ENCODE peak calls at places on chromosomes 6 and 20, in eight cellular contexts. Q, I, X, Z, A, K, O and V are unnamed samples.

GRCh38 chr20:64101731-64102621 is 5.4 kb downstream of the NPBWR2 start:
- DNase-seq in Q (peak), I (peak), X (no peak), Z (peak), A (peak), K (peak), O (no peak), V (no peak)

GRCh38 chr20:58832442-58832841 is 18.3 kb downstream of the GNAS-AS1 start:
- DNase-seq in Q (no peak), I (no peak), X (no peak), Z (no peak), A (no peak), K (no peak), O (no peak), V (no peak)

GRCh38 chr6:46395530-46395929 is 95.7 kb downstream of the RCAN2 start:
- DNase-seq in Q (no peak), I (no peak), X (no peak), Z (no peak), A (no peak), K (no peak), O (no peak), V (no peak)

GRCh38 chr6:101830501-101831031 is 437.1 kb downstream of the GRIK2 start:
- DNase-seq in Q (no peak), I (no peak), X (no peak), Z (no peak), A (no peak), K (no peak), O (no peak), V (no peak)

GRCh38 chr6:45535933-45536332 is 158.2 kb upstream of the SUPT3H start:
- DNase-seq in Q (no peak), I (no peak), X (no peak), Z (no peak), A (no peak), K (peak), O (no peak), V (no peak)

GRCh38 chr6:113858605-113859348 is 1.6 kb downstream of the MARCKS start:
- DNase-seq in Q (peak), I (peak), X (peak), Z (peak), A (peak), K (peak), O (peak), V (peak)

GRCh38 chr6:156827382-156827781 is 50.2 kb downstream of the ARID1B start:
- DNase-seq in Q (no peak), I (no peak), X (no peak), Z (no peak), A (no peak), K (no peak), O (peak), V (no peak)

GRCh38 chr6:122788208-122788607 is 850 bp upstream of the SMPDL3A start:
- DNase-seq in Q (no peak), I (no peak), X (no peak), Z (no peak), A (no peak), K (no peak), O (no peak), V (no peak)

GRCh38 chr6:111794716-111795452 is 78.4 kb downstream of the FYN start:
- DNase-seq in Q (no peak), I (no peak), X (no peak), Z (no peak), A (no peak), K (no peak), O (no peak), V (no peak)

GRCh38 chr20:59802018-59802417 is 131.4 kb downstream of the SYCP2 start:
- DNase-seq in Q (no peak), I (no peak), X (no peak), Z (no peak), A (no peak), K (no peak), O (no peak), V (no peak)

GRCh38 chr6:679282-679681 is 13.7 kb downstream of the EXOC2 start:
- DNase-seq in Q (no peak), I (no peak), X (peak), Z (no peak), A (no peak), K (no peak), O (no peak), V (no peak)

GRCh38 chr6:157022022-157022740 is 245.0 kb downstream of the ARID1B start:
- DNase-seq in Q (peak), I (peak), X (peak), Z (peak), A (peak), K (peak), O (peak), V (peak)

GRCh38 chr20:14335122-14335521 is 2.3 kb downstream of the FLRT3 start:
- DNase-seq in Q (no peak), I (no peak), X (no peak), Z (no peak), A (no peak), K (no peak), O (no peak), V (no peak)

GRCh38 chr6:170473226-170473789 is 79.8 kb downstream of the PSMB1 start:
- DNase-seq in Q (no peak), I (no peak), X (no peak), Z (no peak), A (no peak), K (no peak), O (no peak), V (peak)

GRCh38 chr20:15199698-15200097 is 862.3 kb upstream of the FLRT3 start:
- DNase-seq in Q (no peak), I (no peak), X (no peak), Z (no peak), A (no peak), K (no peak), O (no peak), V (no peak)

GRCh38 chr6:43456737-43457126 is 1.4 kb upstream of the DLK2 start:
- DNase-seq in Q (no peak), I (no peak), X (no peak), Z (no peak), A (no peak), K (no peak), O (no peak), V (no peak)

GRCh38 chr6:118551063-118551672 is 3.1 kb downstream of the PLN start:
- DNase-seq in Q (peak), I (no peak), X (peak), Z (no peak), A (no peak), K (peak), O (no peak), V (no peak)

DNA sequence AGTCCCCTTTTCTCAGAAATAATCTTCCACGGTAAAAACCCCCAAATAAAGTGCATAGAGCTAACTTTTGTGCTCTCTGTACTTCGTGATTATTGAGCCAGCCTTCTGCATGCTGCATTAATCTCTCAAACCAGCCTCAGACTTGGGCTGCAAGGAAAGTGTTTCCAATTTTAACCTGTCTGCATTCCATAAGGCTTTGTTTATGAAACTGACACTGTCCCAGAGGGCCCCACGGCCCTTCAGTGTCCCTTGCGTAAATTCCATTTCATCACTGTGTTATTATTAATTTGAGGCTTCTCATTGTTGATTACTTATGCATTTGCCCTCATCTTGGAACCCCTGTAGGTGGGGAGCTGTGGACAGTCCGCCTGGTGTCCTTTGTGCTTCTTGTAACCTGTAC is 15.6 kb upstream of the SNRPB2 start:
- DNase-seq in Q (no peak), I (no peak), X (no peak), Z (no peak), A (no peak), K (no peak), O (no peak), V (no peak)
- H3K27ac ChIP-seq in Q (no peak), I (no peak), X (no peak), Z (no peak), A (no peak), K (no peak), O (no peak), V (no peak)

GRCh38 chr6:11625302-11625701 is 87.8 kb downstream of the TMEM170B start:
- DNase-seq in Q (no peak), I (no peak), X (no peak), Z (no peak), A (no peak), K (no peak), O (no peak), V (no peak)
- H3K27ac ChIP-seq in Q (no peak), I (no peak), X (no peak), Z (no peak), A (no peak), K (no peak), O (no peak), V (no peak)

GRCh38 chr20:48717959-48718223 is 109.9 kb downstream of the PREX1 start:
- DNase-seq in Q (no peak), I (no peak), X (no peak), Z (no peak), A (no peak), K (no peak), O (no peak), V (no peak)
- H3K27ac ChIP-seq in Q (no peak), I (no peak), X (no peak), Z (no peak), A (no peak), K (no peak), O (no peak), V (peak)

GRCh38 chr6:139479433-139480222 is 105.2 kb upstream of the CITED2 start:
- DNase-seq in Q (no peak), I (no peak), X (no peak), Z (no peak), A (no peak), K (no peak), O (no peak), V (no peak)

GRCh38 chr6:139485185-139485584 is 110.7 kb upstream of the CITED2 start:
- DNase-seq in Q (no peak), I (no peak), X (no peak), Z (no peak), A (no peak), K (no peak), O (no peak), V (no peak)

GRCh38 chr6:139480356-139480833 is 105.9 kb upstream of the CITED2 start:
- DNase-seq in Q (no peak), I (no peak), X (no peak), Z (no peak), A (no peak), K (no peak), O (no peak), V (no peak)

GRCh38 chr6:139483082-139483481 is 108.6 kb upstream of the CITED2 start:
- DNase-seq in Q (no peak), I (no peak), X (no peak), Z (no peak), A (no peak), K (no peak), O (no peak), V (no peak)

GRCh38 chr6:139482184-139482751 is 107.8 kb upstream of the CITED2 start:
- DNase-seq in Q (no peak), I (no peak), X (no peak), Z (no peak), A (no peak), K (no peak), O (no peak), V (no peak)
- H3K27ac ChIP-seq in Q (no peak), I (no peak), X (no peak), Z (no peak), A (no peak), K (no peak), O (no peak), V (no peak)